ENCODE peak calls at places on chromosomes 3 and 15, in seven cellular contexts. One of them, this sample, is unnamed. For H3K9me3, the result is how much of the 10 kb centered on the place peaks cover.

GRCh38 chr3:172635588-172635987 is 75.3 kb downstream of the NCEH1 start:
- DNase-seq in gastrocnemius medialis: no peak
- DNase-seq in neural progenitor cell: no peak
- DNase-seq in SJSA1: no peak
- DNase-seq in IMR-90: peak
- DNase-seq in WERI-Rb-1: no peak
- DNase-seq in cardiac muscle cell: no peak
- DNase-seq in this sample: no peak

GRCh38 chr15:84822774-84823579 is 5.8 kb downstream of the ALPK3 start:
- DNase-seq in neural progenitor cell: no peak
- DNase-seq in WERI-Rb-1: no peak
- DNase-seq in cardiac muscle cell: no peak
- DNase-seq in gastrocnemius medialis: peak
- DNase-seq in IMR-90: no peak
- DNase-seq in SJSA1: no peak
- DNase-seq in this sample: no peak

GRCh38 chr15:23566070-23567050 is 886 bp downstream of the MKRN3 start:
- DNase-seq in WERI-Rb-1: peak
- DNase-seq in gastrocnemius medialis: peak
- DNase-seq in cardiac muscle cell: no peak
- DNase-seq in IMR-90: no peak
- DNase-seq in SJSA1: no peak
- DNase-seq in neural progenitor cell: no peak
- DNase-seq in this sample: no peak

GRCh38 chr3:134406331-134407246 is 32.3 kb upstream of the AMOTL2 start:
- DNase-seq in neural progenitor cell: peak
- DNase-seq in cardiac muscle cell: peak
- DNase-seq in SJSA1: no peak
- DNase-seq in IMR-90: no peak
- DNase-seq in gastrocnemius medialis: no peak
- DNase-seq in WERI-Rb-1: peak
- DNase-seq in this sample: no peak

GRCh38 chr3:25449857-25450256 is 21.8 kb downstream of the RARB start:
- DNase-seq in WERI-Rb-1: no peak
- DNase-seq in neural progenitor cell: no peak
- DNase-seq in SJSA1: no peak
- DNase-seq in gastrocnemius medialis: no peak
- DNase-seq in IMR-90: no peak
- DNase-seq in cardiac muscle cell: no peak
- DNase-seq in this sample: no peak

GRCh38 chr3:174168538-174169254 is 690.4 kb upstream of the NAALADL2 start:
- DNase-seq in IMR-90: no peak
- DNase-seq in neural progenitor cell: no peak
- DNase-seq in cardiac muscle cell: no peak
- DNase-seq in WERI-Rb-1: no peak
- DNase-seq in SJSA1: no peak
- DNase-seq in gastrocnemius medialis: no peak
- DNase-seq in this sample: no peak

GRCh38 chr3:131083190-131083863 is 56.6 kb downstream of the NEK11 start:
- DNase-seq in neural progenitor cell: peak
- DNase-seq in SJSA1: peak
- DNase-seq in cardiac muscle cell: peak
- DNase-seq in IMR-90: no peak
- DNase-seq in gastrocnemius medialis: no peak
- DNase-seq in WERI-Rb-1: no peak
- DNase-seq in this sample: no peak

GRCh38 chr15:67916565-67916964 is 76.7 kb upstream of the RNU6-1 start:
- DNase-seq in WERI-Rb-1: no peak
- DNase-seq in gastrocnemius medialis: no peak
- DNase-seq in IMR-90: no peak
- DNase-seq in SJSA1: no peak
- DNase-seq in neural progenitor cell: no peak
- DNase-seq in cardiac muscle cell: no peak
- DNase-seq in this sample: no peak

GRCh38 chr3:184872200-184872599 is 60.2 kb downstream of the VPS8 start:
- DNase-seq in WERI-Rb-1: no peak
- DNase-seq in SJSA1: no peak
- DNase-seq in gastrocnemius medialis: no peak
- DNase-seq in IMR-90: no peak
- DNase-seq in cardiac muscle cell: no peak
- DNase-seq in neural progenitor cell: no peak
- DNase-seq in this sample: no peak

DNA sequence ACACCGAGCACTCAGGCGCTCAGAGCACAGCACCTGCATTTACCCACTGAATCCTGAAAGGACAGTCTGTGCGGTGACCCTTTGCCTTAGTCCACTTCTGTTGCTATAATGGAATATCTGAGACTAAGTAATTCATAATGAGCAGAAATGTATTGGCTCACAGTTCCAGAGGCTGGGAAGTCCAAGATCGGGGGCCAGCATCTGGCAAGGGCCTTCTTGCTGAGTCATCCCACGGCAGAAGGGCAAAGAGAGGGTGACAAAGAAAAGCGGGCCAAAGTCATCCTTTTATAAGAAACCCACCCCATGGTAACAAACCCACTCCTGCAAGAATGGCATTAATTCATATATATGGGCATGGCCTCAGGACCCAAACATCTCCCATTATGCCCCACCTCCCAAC is 27.7 kb downstream of the POC1A start:
- DNase-seq in WERI-Rb-1: no peak
- DNase-seq in IMR-90: no peak
- DNase-seq in neural progenitor cell: no peak
- DNase-seq in cardiac muscle cell: no peak
- DNase-seq in SJSA1: no peak
- DNase-seq in gastrocnemius medialis: no peak
- DNase-seq in this sample: no peak
- H3K9me3 ChIP-seq in WERI-Rb-1: under half
- H3K9me3 ChIP-seq in IMR-90: under half
- H3K9me3 ChIP-seq in neural progenitor cell: under half
- H3K9me3 ChIP-seq in cardiac muscle cell: under half
- H3K9me3 ChIP-seq in SJSA1: under half
- H3K9me3 ChIP-seq in gastrocnemius medialis: under half
- H3K9me3 ChIP-seq in this sample: under half

GRCh38 chr15:46751303-46751702 is 966.0 kb upstream of the SEMA6D start:
- DNase-seq in neural progenitor cell: no peak
- DNase-seq in cardiac muscle cell: no peak
- DNase-seq in WERI-Rb-1: no peak
- DNase-seq in gastrocnemius medialis: no peak
- DNase-seq in SJSA1: no peak
- DNase-seq in IMR-90: no peak
- DNase-seq in this sample: no peak
- H3K9me3 ChIP-seq in neural progenitor cell: under half
- H3K9me3 ChIP-seq in cardiac muscle cell: under half
- H3K9me3 ChIP-seq in WERI-Rb-1: under half
- H3K9me3 ChIP-seq in gastrocnemius medialis: under half
- H3K9me3 ChIP-seq in SJSA1: under half
- H3K9me3 ChIP-seq in IMR-90: under half
- H3K9me3 ChIP-seq in this sample: under half

GRCh38 chr15:46660096-46660842 is 1025.4 kb downstream of the SQOR start:
- DNase-seq in gastrocnemius medialis: no peak
- DNase-seq in WERI-Rb-1: no peak
- DNase-seq in neural progenitor cell: no peak
- DNase-seq in IMR-90: no peak
- DNase-seq in cardiac muscle cell: no peak
- DNase-seq in SJSA1: no peak
- DNase-seq in this sample: no peak
- H3K9me3 ChIP-seq in gastrocnemius medialis: under half
- H3K9me3 ChIP-seq in WERI-Rb-1: under half
- H3K9me3 ChIP-seq in neural progenitor cell: under half
- H3K9me3 ChIP-seq in IMR-90: under half
- H3K9me3 ChIP-seq in cardiac muscle cell: under half
- H3K9me3 ChIP-seq in SJSA1: under half
- H3K9me3 ChIP-seq in this sample: under half

DNA sequence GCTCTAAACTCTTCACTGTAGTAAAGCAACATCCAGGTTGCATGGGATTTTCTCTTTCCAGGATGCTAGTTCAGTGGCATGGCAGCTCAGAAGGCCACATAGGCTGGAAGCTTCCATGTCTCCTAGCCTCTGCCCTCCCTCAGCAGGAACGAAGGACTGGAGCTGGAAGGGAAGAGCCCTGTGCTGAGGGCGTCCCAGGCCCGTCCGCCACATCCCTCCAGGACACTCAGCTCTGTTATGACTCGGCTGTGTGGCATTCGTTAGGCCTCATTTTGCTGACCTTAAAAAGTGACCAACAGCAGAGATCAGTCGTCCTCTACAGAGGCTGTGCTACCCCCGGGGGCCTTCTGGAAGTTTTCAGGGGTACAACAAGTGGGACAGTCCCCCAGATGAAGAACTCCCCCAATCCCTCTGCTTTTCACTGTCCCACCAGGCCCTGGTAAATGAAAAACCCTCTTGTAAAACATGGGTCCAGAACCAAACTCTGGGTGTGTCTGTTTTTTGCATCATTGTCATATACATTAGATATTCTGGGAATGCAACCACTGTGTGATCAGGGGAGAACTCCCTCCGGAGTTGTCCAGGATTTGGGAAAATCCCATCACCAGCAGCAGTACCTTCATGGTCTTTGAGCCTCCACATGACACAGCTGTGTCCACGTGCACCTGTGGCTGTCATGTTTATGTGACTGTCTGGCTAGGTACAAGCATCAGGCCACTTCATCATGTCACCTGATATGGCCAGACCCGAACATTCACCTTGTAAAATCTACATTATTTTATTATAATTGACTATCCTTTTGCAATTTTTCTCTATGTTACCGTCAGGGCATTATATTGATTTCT is 149.9 kb downstream of the OR4M2 start:
- DNase-seq in gastrocnemius medialis: no peak
- DNase-seq in cardiac muscle cell: no peak
- DNase-seq in WERI-Rb-1: no peak
- DNase-seq in SJSA1: no peak
- DNase-seq in neural progenitor cell: no peak
- DNase-seq in IMR-90: no peak
- DNase-seq in this sample: no peak
- H3K9me3 ChIP-seq in gastrocnemius medialis: under half
- H3K9me3 ChIP-seq in cardiac muscle cell: under half
- H3K9me3 ChIP-seq in WERI-Rb-1: under half
- H3K9me3 ChIP-seq in SJSA1: under half
- H3K9me3 ChIP-seq in neural progenitor cell: half or more
- H3K9me3 ChIP-seq in IMR-90: half or more
- H3K9me3 ChIP-seq in this sample: half or more

GRCh38 chr3:177550667-177551066 is 353.4 kb upstream of the TBL1XR1 start:
- DNase-seq in SJSA1: no peak
- DNase-seq in gastrocnemius medialis: no peak
- DNase-seq in cardiac muscle cell: no peak
- DNase-seq in neural progenitor cell: no peak
- DNase-seq in WERI-Rb-1: no peak
- DNase-seq in IMR-90: no peak
- DNase-seq in this sample: no peak
- H3K9me3 ChIP-seq in SJSA1: under half
- H3K9me3 ChIP-seq in gastrocnemius medialis: under half
- H3K9me3 ChIP-seq in cardiac muscle cell: under half
- H3K9me3 ChIP-seq in neural progenitor cell: under half
- H3K9me3 ChIP-seq in WERI-Rb-1: under half
- H3K9me3 ChIP-seq in IMR-90: under half
- H3K9me3 ChIP-seq in this sample: under half

GRCh38 chr15:47972738-47973137 is 148.1 kb upstream of the SLC24A5 start:
- DNase-seq in neural progenitor cell: no peak
- DNase-seq in gastrocnemius medialis: no peak
- DNase-seq in SJSA1: peak
- DNase-seq in cardiac muscle cell: no peak
- DNase-seq in WERI-Rb-1: no peak
- DNase-seq in IMR-90: no peak
- DNase-seq in this sample: no peak
- H3K9me3 ChIP-seq in neural progenitor cell: under half
- H3K9me3 ChIP-seq in gastrocnemius medialis: under half
- H3K9me3 ChIP-seq in SJSA1: under half
- H3K9me3 ChIP-seq in cardiac muscle cell: under half
- H3K9me3 ChIP-seq in WERI-Rb-1: under half
- H3K9me3 ChIP-seq in IMR-90: under half
- H3K9me3 ChIP-seq in this sample: under half

DNA sequence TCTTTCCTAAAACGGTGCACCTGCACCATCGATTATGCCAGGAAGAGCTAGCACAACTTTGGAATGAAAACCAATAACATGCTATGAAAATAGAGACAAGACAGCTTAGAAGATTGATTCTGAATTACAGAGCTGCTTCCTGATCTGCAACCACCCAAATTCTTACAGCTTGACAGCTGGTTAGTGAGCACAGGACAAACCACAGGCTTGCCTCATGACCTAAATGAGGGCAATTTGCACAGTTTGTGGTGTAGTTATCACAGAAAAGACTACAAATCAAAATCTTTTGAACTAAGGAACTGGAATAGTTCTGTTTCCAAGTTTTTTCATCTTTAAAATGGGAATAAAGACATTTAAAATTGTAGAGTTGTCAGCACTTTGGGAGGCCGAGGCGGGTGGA is 533.5 kb downstream of the NAALADL2 start:
- DNase-seq in IMR-90: peak
- DNase-seq in neural progenitor cell: no peak
- DNase-seq in SJSA1: no peak
- DNase-seq in WERI-Rb-1: no peak
- DNase-seq in cardiac muscle cell: no peak
- DNase-seq in gastrocnemius medialis: no peak
- DNase-seq in this sample: no peak
- H3K9me3 ChIP-seq in IMR-90: under half
- H3K9me3 ChIP-seq in neural progenitor cell: under half
- H3K9me3 ChIP-seq in SJSA1: under half
- H3K9me3 ChIP-seq in WERI-Rb-1: under half
- H3K9me3 ChIP-seq in cardiac muscle cell: under half
- H3K9me3 ChIP-seq in gastrocnemius medialis: under half
- H3K9me3 ChIP-seq in this sample: under half

GRCh38 chr15:25089577-25089976 is 134.8 kb downstream of the SNRPN start:
- DNase-seq in cardiac muscle cell: no peak
- DNase-seq in WERI-Rb-1: no peak
- DNase-seq in gastrocnemius medialis: no peak
- DNase-seq in neural progenitor cell: no peak
- DNase-seq in SJSA1: no peak
- DNase-seq in IMR-90: no peak
- DNase-seq in this sample: no peak

GRCh38 chr15:25091421-25092158 is 136.8 kb downstream of the SNRPN start:
- DNase-seq in WERI-Rb-1: no peak
- DNase-seq in neural progenitor cell: no peak
- DNase-seq in gastrocnemius medialis: no peak
- DNase-seq in SJSA1: no peak
- DNase-seq in IMR-90: no peak
- DNase-seq in cardiac muscle cell: no peak
- DNase-seq in this sample: no peak

GRCh38 chr15:25090073-25090733 is 135.4 kb downstream of the SNRPN start:
- DNase-seq in WERI-Rb-1: no peak
- DNase-seq in neural progenitor cell: no peak
- DNase-seq in IMR-90: no peak
- DNase-seq in gastrocnemius medialis: no peak
- DNase-seq in cardiac muscle cell: no peak
- DNase-seq in SJSA1: no peak
- DNase-seq in this sample: no peak

GRCh38 chr15:25087137-25087536 is 132.3 kb downstream of the SNRPN start:
- DNase-seq in cardiac muscle cell: no peak
- DNase-seq in WERI-Rb-1: no peak
- DNase-seq in IMR-90: no peak
- DNase-seq in gastrocnemius medialis: no peak
- DNase-seq in SJSA1: no peak
- DNase-seq in neural progenitor cell: no peak
- DNase-seq in this sample: no peak

GRCh38 chr15:25088261-25088790 is 133.5 kb downstream of the SNRPN start:
- DNase-seq in WERI-Rb-1: no peak
- DNase-seq in IMR-90: no peak
- DNase-seq in gastrocnemius medialis: no peak
- DNase-seq in neural progenitor cell: no peak
- DNase-seq in SJSA1: no peak
- DNase-seq in cardiac muscle cell: no peak
- DNase-seq in this sample: no peak
- H3K9me3 ChIP-seq in WERI-Rb-1: under half
- H3K9me3 ChIP-seq in IMR-90: half or more
- H3K9me3 ChIP-seq in gastrocnemius medialis: under half
- H3K9me3 ChIP-seq in neural progenitor cell: under half
- H3K9me3 ChIP-seq in SJSA1: under half
- H3K9me3 ChIP-seq in cardiac muscle cell: under half
- H3K9me3 ChIP-seq in this sample: half or more